ENCODE peak calls at places on chromosomes 12 and 14, in seven cellular contexts. S, G, J, X, L, A and F are unnamed samples.

GRCh38 chr12:87305481-87305880 is 723.7 kb downstream of the C12orf50 start:
- DNase-seq in L (no peak), J (no peak), X (no peak), S (no peak), A (no peak), G (peak; percentile 50), F (no peak)

GRCh38 chr14:50920482-50921225 is 23.6 kb downstream of the PYGL start:
- DNase-seq in L (no peak), X (no peak), J (peak; percentile 50), S (no peak), A (no peak), G (peak; percentile 91), F (no peak)

GRCh38 chr12:124170756-124171155 is 124.1 kb upstream of the RFLNA start:
- DNase-seq in A (no peak), J (no peak), G (peak; percentile 15), L (no peak), X (no peak), S (no peak), F (no peak)

GRCh38 chr12:91383106-91383505 is 200.5 kb upstream of the DCN start:
- DNase-seq in A (no peak), S (no peak), J (no peak), X (no peak), L (no peak), G (no peak), F (no peak)

GRCh38 chr14:50871223-50871622 is 630 bp upstream of the ABHD12B start:
- DNase-seq in J (no peak), G (no peak), X (no peak), L (no peak), A (no peak), S (peak; percentile 41), F (no peak)

GRCh38 chr12:65905941-65906471 is 81.7 kb downstream of the HMGA2 start:
- DNase-seq in A (no peak), G (no peak), J (no peak), X (no peak), S (no peak), L (no peak), F (no peak)

GRCh38 chr12:14892726-14893442 is 7.2 kb upstream of the MGP start:
- DNase-seq in A (no peak), X (peak; percentile 45), G (no peak), S (peak; percentile 15), J (no peak), L (no peak), F (no peak)

GRCh38 chr12:122859303-122860051 is 24.2 kb downstream of the HIP1R start:
- DNase-seq in X (no peak), J (no peak), G (no peak), S (no peak), A (no peak), L (no peak), F (no peak)

GRCh38 chr12:126747530-126748149 is 1519.3 kb upstream of the TMEM132C start:
- DNase-seq in L (no peak), X (peak; percentile 34), J (peak; percentile 40), A (peak; percentile 83), S (peak; percentile 38), G (peak; percentile 10), F (peak; percentile 63)

GRCh38 chr12:110304061-110304551 is 23.1 kb downstream of the ATP2A2 start:
- DNase-seq in S (no peak), J (no peak), X (no peak), A (no peak), L (no peak), G (peak; percentile 68), F (no peak)

GRCh38 chr14:104218361-104219180 is 80.2 kb downstream of the KIF26A start:
- DNase-seq in S (no peak), L (no peak), J (no peak), X (no peak), A (peak; percentile 64), G (no peak), F (peak; percentile 16)

GRCh38 chr12:12091977-12092663 is 21.4 kb downstream of the BCL2L14 start:
- DNase-seq in L (no peak), X (no peak), S (no peak), J (no peak), G (peak; percentile 25), A (peak; percentile 38), F (no peak)

GRCh38 chr12:115507951-115508722 is 769.4 kb downstream of the MED13L start:
- DNase-seq in S (no peak), A (no peak), X (peak; percentile 59), G (no peak), J (peak; percentile 95), L (no peak), F (peak; percentile 40)

GRCh38 chr14:48826058-48826457 is 760.1 kb downstream of the RPS29 start:
- DNase-seq in S (no peak), J (no peak), L (no peak), A (no peak), X (no peak), G (peak; percentile 9), F (no peak)
- TF ChIP-seq CTCF in S (no peak), J (no peak), L (no peak), A (no peak), X (no peak), G (no peak), F (no peak)

GRCh38 chr12:102479099-102479887 is 1.1 kb downstream of the IGF1 start:
- DNase-seq in A (no peak), X (no peak), J (peak; percentile 42), G (no peak), L (peak; percentile 89), S (no peak), F (no peak)

GRCh38 chr12:102481705-102482104 is 1.3 kb upstream of the IGF1 start:
- DNase-seq in X (no peak), J (no peak), G (no peak), S (no peak), L (no peak), A (no peak), F (no peak)

GRCh38 chr12:102478416-102479098 is 1.8 kb downstream of the IGF1 start:
- DNase-seq in X (no peak), A (no peak), J (peak; percentile 62), G (peak; percentile 41), L (peak; percentile 87), S (peak; percentile 30), F (no peak)

GRCh38 chr12:102479984-102480383 is 379 bp downstream of the IGF1 start:
- DNase-seq in A (no peak), S (no peak), X (no peak), L (peak; percentile 69), G (no peak), J (no peak), F (no peak)

GRCh38 chr12:102480401-102480800 is at the start of gene IGF1:
- DNase-seq in A (no peak), S (no peak), J (peak; percentile 12), L (peak; percentile 61), G (peak; percentile 65), X (no peak), F (no peak)
- H3K27ac ChIP-seq in A (peak within 1 kb of the TSS; percentile 45), S (no peak within 1 kb of the TSS), J (no peak within 1 kb of the TSS), L (peak within 1 kb of the TSS; percentile 98), G (no peak within 1 kb of the TSS), X (peak within 1 kb of the TSS; percentile 36), F (peak within 1 kb of the TSS; percentile 43)

DNA sequence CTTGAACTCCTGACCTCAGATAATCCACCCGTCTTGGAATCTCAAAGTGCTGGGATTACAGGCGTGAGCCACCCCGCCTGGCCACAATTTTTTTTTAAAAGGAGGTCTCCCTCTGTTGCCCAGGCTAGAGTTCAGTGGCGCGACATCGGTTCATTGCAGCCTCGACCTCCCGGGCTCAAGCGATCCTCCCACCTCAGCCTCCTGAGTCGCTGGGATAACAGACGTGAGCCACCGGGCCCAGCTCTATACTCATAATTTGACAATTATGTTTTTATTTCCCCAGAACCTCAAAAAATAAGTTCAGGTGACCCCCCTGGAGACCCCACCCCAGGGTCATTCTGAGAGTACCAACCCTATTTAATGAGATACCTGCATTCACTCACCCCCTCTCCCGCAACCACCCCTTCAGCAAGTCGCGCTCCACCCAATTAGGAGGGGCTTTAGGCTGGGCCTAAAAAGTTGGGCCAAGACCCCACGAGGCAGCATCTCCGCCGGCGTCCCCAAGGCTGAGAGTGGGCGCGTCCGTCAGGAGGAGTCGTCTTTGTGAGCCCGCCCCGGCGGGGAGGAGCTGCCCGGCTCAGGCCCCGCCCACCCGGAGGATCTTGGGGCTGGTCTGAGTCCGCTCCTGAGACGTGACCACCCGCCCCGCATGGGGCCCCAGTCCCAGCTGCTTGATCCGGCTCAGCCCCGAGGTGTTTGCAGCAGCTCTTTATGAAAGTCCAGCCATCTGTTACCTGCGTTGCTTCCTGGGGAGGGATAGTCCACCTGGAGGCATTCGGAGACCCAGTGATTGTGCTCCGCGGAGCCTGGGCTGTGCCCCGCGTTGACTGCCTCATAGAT is at the start of gene ANKRD33:
- DNase-seq in J (peak; percentile 94), G (no peak), A (peak; percentile 83), L (no peak), X (no peak), S (no peak), F (no peak)
- H3K4me3 ChIP-seq in J (peak within 1 kb of the TSS; percentile 60), G (no peak within 1 kb of the TSS), A (no peak within 1 kb of the TSS), L (no peak within 1 kb of the TSS), X (no peak within 1 kb of the TSS), S (no peak within 1 kb of the TSS), F (no peak within 1 kb of the TSS)

GRCh38 chr12:89769483-89769818 is 60.8 kb upstream of the ATP2B1 start:
- DNase-seq in L (no peak), A (no peak), G (no peak), S (no peak), J (peak; percentile 17), X (no peak), F (no peak)
- TF ChIP-seq CTCF in L (no peak), A (no peak), G (no peak), S (no peak), J (peak; percentile 19), X (no peak), F (no peak)

DNA sequence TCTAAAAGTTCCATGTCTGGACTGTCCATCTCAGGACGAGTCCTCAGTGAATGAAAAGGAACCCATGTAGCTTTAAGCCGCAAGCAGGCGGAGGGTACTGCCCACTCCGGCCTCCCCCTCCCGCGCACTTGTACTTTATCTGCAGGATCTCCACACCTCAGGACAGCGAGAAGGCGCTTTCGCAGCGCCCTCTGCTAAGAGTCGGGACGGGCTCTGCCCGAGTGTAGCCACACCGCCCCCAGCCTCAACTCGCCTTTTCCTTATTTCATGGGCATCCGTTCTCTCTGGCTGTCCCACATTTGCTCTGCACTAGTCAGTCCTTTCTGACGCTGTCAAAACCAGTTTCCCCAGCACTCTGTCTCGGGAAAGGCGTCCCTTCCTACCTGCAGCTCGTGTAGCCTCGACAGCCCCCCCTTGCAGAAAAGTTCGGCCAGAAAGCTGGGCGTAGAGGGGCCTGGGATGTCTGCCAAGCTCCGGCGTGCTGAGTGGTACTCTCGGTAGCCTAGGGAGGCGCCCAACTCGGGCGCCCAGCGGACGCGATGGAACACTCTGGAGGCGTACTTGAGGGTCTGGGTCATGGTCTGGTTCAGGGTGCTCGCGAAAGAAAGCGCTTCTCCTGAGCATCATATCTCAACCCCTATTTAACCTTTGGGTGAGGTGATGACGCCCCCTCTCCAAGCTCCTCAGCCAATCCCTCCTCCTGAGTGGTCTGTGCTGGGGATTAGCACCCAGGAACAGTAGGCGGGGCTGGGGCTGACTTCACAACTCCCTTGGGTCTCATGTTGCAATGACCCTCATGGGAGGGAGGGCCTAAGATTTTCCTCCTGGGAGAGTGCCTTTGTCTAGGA is at the start of gene CYP27B1:
- DNase-seq in G (peak; percentile 33), X (no peak), A (no peak), J (peak; percentile 86), S (no peak), L (no peak), F (peak; percentile 64)
- H3K27ac ChIP-seq in G (no peak within 1 kb of the TSS), X (no peak within 1 kb of the TSS), A (no peak within 1 kb of the TSS), J (no peak within 1 kb of the TSS), S (no peak within 1 kb of the TSS), L (no peak within 1 kb of the TSS), F (no peak within 1 kb of the TSS)

GRCh38 chr12:79380402-79380801 is 310.4 kb downstream of the PAWR start:
- DNase-seq in X (no peak), J (no peak), S (no peak), A (no peak), G (no peak), L (no peak), F (no peak)
- H3K4me3 ChIP-seq in X (no peak overlapping the region), J (no peak overlapping the region), S (no peak overlapping the region), A (no peak overlapping the region), G (no peak overlapping the region), L (no peak overlapping the region), F (no peak overlapping the region)